ENCODE peak calls at places on chromosomes 16 and 17, in eight cellular contexts. K is CD8-positive, alpha-beta T cell; X is BE2C; L is ascending aorta; C is HFF-Myc; O is IMR-90; S is lower leg skin; Y is fibroblast of pulmonary artery. N is an unnamed sample.

GRCh38 chr16:88772871-88773811 is 11.9 kb downstream of the PIEZO1 start:
- DNase-seq in O (peak; percentile 95), Y (peak; percentile 78), K (no peak), X (peak; percentile 68), C (peak; percentile 86), S (peak; percentile 65), L (peak; percentile 82), N (no peak)

GRCh38 chr17:15112881-15113617 is 152.1 kb downstream of the PMP22 start:
- DNase-seq in L (no peak), X (no peak), O (peak; percentile 28), Y (no peak), K (no peak), C (no peak), S (no peak), N (no peak)

GRCh38 chr17:51255673-51256072 is 4.2 kb downstream of the MBTD1 start:
- DNase-seq in S (no peak), K (no peak), Y (no peak), O (no peak), L (no peak), X (no peak), C (no peak), N (no peak)

GRCh38 chr16:80150978-80151705 is 389.7 kb upstream of the DYNLRB2 start:
- DNase-seq in K (no peak), L (no peak), C (no peak), O (peak; percentile 51), S (no peak), Y (no peak), X (no peak), N (no peak)

GRCh38 chr16:67200491-67200890 is 1.6 kb downstream of the ELMO3 start:
- DNase-seq in O (no peak), L (no peak), X (no peak), Y (no peak), K (no peak), S (no peak), C (no peak), N (no peak)

GRCh38 chr17:81517009-81517338 is 4.4 kb upstream of the ACTG1 start:
- DNase-seq in L (no peak), X (no peak), K (no peak), Y (no peak), S (no peak), C (no peak), O (no peak), N (no peak)

GRCh38 chr17:57363580-57363979 is 107.3 kb downstream of the MSI2 start:
- DNase-seq in C (no peak), X (no peak), S (no peak), Y (no peak), L (no peak), O (no peak), K (no peak), N (no peak)

GRCh38 chr17:46020023-46020735 is 21.1 kb downstream of the STH start:
- DNase-seq in S (no peak), L (no peak), O (no peak), K (peak; percentile 79), X (no peak), Y (no peak), C (no peak), N (peak; percentile 60)

GRCh38 chr17:77390870-77391269 is 250.1 kb downstream of the SEC14L1 start:
- DNase-seq in S (no peak), C (no peak), Y (no peak), O (no peak), L (no peak), K (no peak), X (no peak), N (no peak)
- H3K4me3 ChIP-seq in S (no peak overlapping the region), C (no peak overlapping the region), Y (no peak overlapping the region), O (no peak overlapping the region), L (no peak overlapping the region), K (no peak overlapping the region), X (no peak overlapping the region), N (peak overlapping the region; percentile 40)

DNA sequence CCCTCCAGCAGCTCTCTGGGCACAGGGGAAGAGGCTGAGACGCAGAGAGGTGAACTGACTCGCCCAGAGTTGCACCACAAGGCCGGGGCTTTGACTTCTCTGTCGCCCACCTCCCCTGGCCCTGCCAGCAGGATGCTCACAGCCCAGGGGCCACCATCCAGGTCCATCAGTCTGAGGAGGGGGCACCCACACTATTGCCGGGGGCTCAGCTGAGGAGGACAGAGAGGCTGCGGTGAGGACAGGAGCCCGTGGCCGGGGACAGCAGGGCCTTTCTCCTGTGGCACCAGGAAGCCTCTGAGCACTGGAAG is 32.6 kb downstream of the KDM8 start:
- DNase-seq in C (no peak), O (no peak), S (no peak), X (no peak), Y (no peak), K (no peak), L (no peak), N (no peak)
- H3K4me3 ChIP-seq in C (no peak overlapping the region), O (no peak overlapping the region), S (no peak overlapping the region), X (no peak overlapping the region), Y (no peak overlapping the region), K (peak overlapping the region; percentile 30), L (no peak overlapping the region), N (peak overlapping the region; percentile 26)

GRCh38 chr17:16486373-16487250 is 5.4 kb downstream of the LRRC75A start:
- DNase-seq in O (peak; percentile 44), L (peak; percentile 83), C (peak; percentile 27), S (peak; percentile 77), Y (peak; percentile 62), X (peak; percentile 71), K (no peak), N (no peak)
- H3K4me3 ChIP-seq in O (no peak overlapping the region), L (peak overlapping the region; percentile 43), C (no peak overlapping the region), S (no peak overlapping the region), Y (peak overlapping the region; percentile 10), X (peak overlapping the region; percentile 14), K (no peak overlapping the region), N (no peak overlapping the region)

GRCh38 chr17:39022961-39023360 is 55.8 kb upstream of the FBXO47 start:
- DNase-seq in O (no peak), S (no peak), C (no peak), L (no peak), X (no peak), K (no peak), Y (no peak), N (no peak)

GRCh38 chr17:39027440-39028035 is 60.3 kb upstream of the FBXO47 start:
- DNase-seq in Y (no peak), O (no peak), L (no peak), K (no peak), S (no peak), C (no peak), X (no peak), N (no peak)

GRCh38 chr17:39028690-39029089 is 61.5 kb upstream of the FBXO47 start:
- DNase-seq in S (no peak), C (no peak), L (no peak), O (no peak), X (no peak), K (no peak), Y (no peak), N (no peak)

DNA sequence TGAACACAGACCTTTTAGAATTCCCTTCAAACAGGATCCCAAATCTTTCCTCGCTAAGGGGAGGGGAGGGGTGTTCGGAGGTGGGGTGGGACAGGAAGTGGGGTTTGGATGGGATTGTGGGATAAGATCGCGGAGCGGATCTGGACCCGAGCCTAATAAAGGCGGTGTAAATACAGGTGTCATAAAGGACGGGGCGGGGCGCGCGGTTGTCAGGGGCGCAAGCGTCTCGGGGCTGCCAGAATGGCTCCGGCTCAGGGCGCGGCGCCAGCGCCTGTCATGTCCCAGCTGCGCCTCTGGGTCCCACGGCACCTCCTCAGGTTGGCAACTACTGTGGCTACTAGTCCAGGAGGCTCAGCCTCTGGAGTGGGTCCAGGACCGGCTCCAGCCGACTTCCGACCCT is 59.8 kb upstream of the FBXO47 start:
- DNase-seq in S (peak; percentile 69), K (peak; percentile 47), L (peak; percentile 73), C (no peak), O (no peak), X (peak; percentile 33), Y (no peak), N (no peak)
- H3K4me3 ChIP-seq in S (no peak overlapping the region), K (peak overlapping the region; percentile 38), L (peak overlapping the region; percentile 58), C (peak overlapping the region; percentile 31), O (peak overlapping the region; percentile 23), X (peak overlapping the region; percentile 24), Y (peak overlapping the region; percentile 21), N (no peak overlapping the region)

N was measured in Jurkat, Clone E6-1.